ENCODE peak calls at places on chromosome 19, in six cellular contexts. N is H1, R is SK-N-SH, C is HCT116, W is GM12878, B is K562. O is an unnamed sample.

GRCh38 chr19:2517881-2518601 is 42.1 kb downstream of the GADD45B start:
- DNase-seq in W (no peak), C (no peak), N (no peak), B (no peak), R (no peak), O (no peak)

GRCh38 chr19:55339225-55340143 is at the start of gene KMT5C:
- DNase-seq in C (peak), W (peak), B (peak), R (peak), N (peak), O (peak)

GRCh38 chr19:19305696-19306095 is 14.6 kb downstream of the SUGP1 start:
- DNase-seq in R (no peak), C (no peak), N (no peak), B (no peak), W (no peak), O (no peak)

GRCh38 chr19:50719566-50719965 is at the start of gene SHANK1:
- DNase-seq in W (no peak), B (no peak), R (peak), C (no peak), N (peak), O (no peak)

GRCh38 chr19:19575411-19575810 is 37.3 kb downstream of the CILP2 start:
- DNase-seq in N (no peak), R (no peak), W (no peak), B (no peak), C (no peak), O (no peak)

GRCh38 chr19:2883686-2884439 is 16.7 kb downstream of the ZNF556 start:
- DNase-seq in C (no peak), W (no peak), R (no peak), B (peak), N (no peak), O (no peak)

GRCh38 chr19:46495789-46496099 is at the start of gene PNMA8B:
- DNase-seq in R (peak), N (peak), C (no peak), W (no peak), B (peak), O (no peak)

GRCh38 chr19:932647-933552 is 7.1 kb downstream of the ARID3A start:
- DNase-seq in C (no peak), W (no peak), B (no peak), N (peak), R (peak), O (no peak)

GRCh38 chr19:3055741-3056453 is 6.4 kb downstream of the TLE5 start:
- DNase-seq in C (peak), R (no peak), W (no peak), N (peak), B (no peak), O (no peak)

GRCh38 chr19:37988758-37989635 is 82.0 kb downstream of the SIPA1L3 start:
- DNase-seq in B (no peak), R (no peak), W (no peak), C (no peak), N (no peak), O (no peak)

GRCh38 chr19:44752816-44753618 is 4.5 kb downstream of the BCL3 start:
- DNase-seq in B (peak), R (peak), W (peak), C (no peak), N (peak), O (peak)

GRCh38 chr19:43767316-43767715 is 12.6 kb upstream of the SMG9 start:
- DNase-seq in W (no peak), B (no peak), R (no peak), C (no peak), N (no peak), O (no peak)

GRCh38 chr19:23283925-23284324 is 33.7 kb upstream of the ZNF724 start:
- DNase-seq in B (peak), R (peak), W (no peak), C (peak), N (peak), O (peak)

GRCh38 chr19:42433503-42434260 is 6.5 kb upstream of the LIPE start:
- DNase-seq in W (no peak), C (no peak), R (no peak), N (peak), B (peak), O (peak)

GRCh38 chr19:19537321-19538048 is 580 bp upstream of the CILP2 start:
- DNase-seq in R (no peak), W (no peak), B (no peak), C (no peak), N (no peak), O (no peak)

GRCh38 chr19:33310606-33311325 is 8.4 kb upstream of the CEBPA start:
- DNase-seq in R (no peak), W (no peak), B (no peak), C (no peak), N (no peak), O (no peak)

DNA sequence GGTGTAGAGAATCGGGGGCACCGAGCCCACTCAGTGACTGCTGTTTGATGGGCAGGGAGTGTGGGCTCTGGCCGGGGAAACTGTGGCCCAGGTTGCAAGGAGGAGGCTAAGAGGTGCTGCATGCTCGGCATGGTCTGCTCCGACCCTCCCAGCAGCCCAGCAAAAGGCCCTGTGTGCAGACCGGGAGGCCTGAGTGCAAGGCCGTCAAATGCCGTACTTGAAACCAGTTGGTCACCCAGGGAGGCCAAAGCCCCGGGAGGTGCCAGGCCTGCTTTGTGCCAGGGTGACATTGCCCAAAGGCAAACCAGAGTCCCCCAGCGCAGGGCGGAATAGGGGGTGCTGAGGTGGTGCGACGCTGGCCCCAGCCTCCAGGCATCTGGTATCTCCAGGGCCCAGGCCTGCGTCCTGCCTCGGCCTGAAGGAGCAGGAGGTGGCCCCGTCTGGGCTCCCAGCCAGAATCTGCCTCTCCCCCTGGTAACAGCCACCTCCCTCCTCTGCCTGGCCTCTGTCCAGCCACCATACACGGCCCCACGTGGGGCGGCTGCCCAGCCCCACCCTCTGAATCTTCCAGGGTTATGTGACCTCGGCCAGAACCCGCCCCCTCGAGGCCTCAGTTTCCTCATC is 4.0 kb downstream of the PIK3R2 start:
- DNase-seq in C (peak), N (no peak), R (peak), B (peak), W (no peak), O (peak)
- H3K9ac ChIP-seq in C (peak), N (no peak), R (peak), B (peak), W (no peak), O (no peak)

GRCh38 chr19:35143231-35143715 is at the start of gene FXYD7:
- DNase-seq in R (peak), W (no peak), C (no peak), N (peak), B (no peak), O (no peak)
- TF ChIP-seq POLR2AphosphoS5 in R (no peak), W (no peak), C (no peak), N (no peak), B (no peak), O (no peak)

DNA sequence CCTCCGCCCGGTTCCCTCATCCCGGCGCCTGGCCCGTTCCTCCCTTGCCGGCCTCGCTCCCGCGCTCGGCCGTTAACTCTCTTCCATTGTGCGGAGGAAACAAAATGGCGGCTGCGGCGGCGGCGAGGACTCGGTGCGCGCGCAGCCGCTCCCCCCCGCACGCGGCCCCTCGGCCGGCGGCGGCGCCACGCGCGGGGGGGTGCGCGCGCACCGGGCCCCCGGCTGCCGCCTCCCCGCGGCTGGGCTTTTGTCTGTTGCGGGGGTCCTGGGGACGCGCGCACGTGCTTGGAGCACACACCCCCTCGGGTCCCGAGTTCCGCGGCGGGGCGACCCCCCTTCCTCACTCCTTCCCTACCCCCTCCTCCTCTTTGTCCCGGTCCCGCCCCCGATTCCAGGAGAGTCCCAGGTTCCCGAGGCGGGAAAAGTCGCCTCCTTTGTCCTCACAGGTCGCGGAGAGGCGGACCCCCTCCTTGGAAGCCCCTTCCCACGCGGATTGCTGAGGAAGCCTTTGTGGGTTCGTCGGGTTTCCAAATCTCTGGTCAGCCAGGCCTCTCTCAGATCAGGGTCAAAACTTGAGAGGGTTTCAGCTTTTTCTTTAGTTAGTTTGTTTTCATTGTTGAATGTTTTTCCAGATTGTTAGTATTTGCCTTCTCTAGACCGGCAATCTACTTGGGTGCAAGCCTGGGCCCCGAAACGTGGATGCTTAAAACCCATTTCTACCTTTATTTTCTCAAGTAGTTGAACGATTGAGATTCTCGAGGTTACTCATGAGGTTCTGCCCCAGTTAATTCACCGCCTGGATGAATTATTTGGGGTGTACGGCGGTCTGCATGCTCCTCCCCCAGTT is 687 bp downstream of the ILF3 start:
- DNase-seq in N (peak), C (no peak), B (peak), W (no peak), R (peak), O (peak)
- H3K4me2 ChIP-seq in N (peak), C (peak), B (peak), W (peak), R (peak), O (peak)

GRCh38 chr19:10124429-10124828 is 4.7 kb upstream of the EIF3G start:
- DNase-seq in W (no peak), R (no peak), N (no peak), C (no peak), B (no peak), O (no peak)

GRCh38 chr19:10116866-10117616 is 2.7 kb downstream of the EIF3G start:
- DNase-seq in R (no peak), W (no peak), C (no peak), B (no peak), N (no peak), O (no peak)

GRCh38 chr19:10122066-10122465 is 2.4 kb upstream of the EIF3G start:
- DNase-seq in N (no peak), C (no peak), R (no peak), W (no peak), B (no peak), O (peak)

GRCh38 chr19:10118960-10119359 is 739 bp downstream of the EIF3G start:
- DNase-seq in C (no peak), W (no peak), B (peak), R (no peak), N (no peak), O (no peak)

DNA sequence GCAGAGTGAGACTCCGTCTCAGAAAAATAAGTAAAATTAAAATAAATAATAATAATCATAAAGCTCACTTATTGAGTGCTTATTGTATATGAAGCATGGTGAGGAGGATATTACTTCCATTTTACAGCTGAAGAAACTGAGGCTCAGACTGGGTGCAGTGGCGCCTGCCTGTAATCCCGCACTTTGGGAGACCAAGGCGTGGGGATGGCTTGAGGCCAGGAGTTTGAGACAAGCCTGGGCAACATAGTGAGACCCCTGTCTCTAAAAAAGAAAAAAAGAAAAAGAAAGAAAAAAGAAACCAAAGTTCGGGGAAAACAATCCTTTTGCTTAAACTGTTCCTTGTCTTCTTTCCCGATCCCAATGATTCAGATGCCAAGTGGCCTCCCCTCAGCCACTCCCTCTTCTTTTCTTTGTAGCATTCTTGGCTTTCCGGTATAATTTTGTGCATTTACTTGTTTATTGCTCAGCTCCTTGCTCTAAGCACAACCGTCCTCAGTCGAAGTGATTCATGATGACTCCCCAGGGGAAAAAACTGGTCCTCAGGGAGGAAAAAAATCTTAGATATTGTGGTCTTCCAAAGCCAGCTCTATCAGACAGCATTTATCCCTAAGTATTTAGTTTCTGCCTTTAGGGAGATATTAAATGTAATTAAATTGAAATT is 969 bp upstream of the EIF3G start:
- DNase-seq in W (no peak), R (no peak), C (no peak), N (no peak), B (no peak), O (peak)
- H3K9ac ChIP-seq in W (no peak), R (peak), C (no peak), N (no peak), B (no peak), O (no peak)